ENCODE peak calls at places on chromosome 11, in eight cellular contexts. O is fibroblast of lung, Z is mammary epithelial cell, E is psoas muscle, H is stomach, K is lower lobe of right lung, C is brain microvascular endothelial cell, P is cardiac fibroblast. A is an unnamed sample.

GRCh38 chr11:75667268-75667830 is 1.5 kb downstream of the MAP6 start:
- DNase-seq in K (peak), H (peak), C (no peak), O (peak), Z (no peak), E (no peak), P (no peak), A (no peak)

GRCh38 chr11:35281169-35281591 is 138.2 kb downstream of the SLC1A2 start:
- DNase-seq in E (no peak), Z (no peak), P (peak), C (no peak), H (no peak), O (no peak), K (no peak), A (peak)

GRCh38 chr11:20355221-20356219 is 8.0 kb upstream of the HTATIP2 start:
- DNase-seq in K (no peak), E (no peak), H (peak), P (peak), C (peak), O (peak), Z (peak), A (no peak)

GRCh38 chr11:127376316-127376715 is 375.7 kb upstream of the KIRREL3 start:
- DNase-seq in H (no peak), K (no peak), E (no peak), O (no peak), C (no peak), P (no peak), Z (no peak), A (no peak)

GRCh38 chr11:75583710-75584658 is 21.9 kb downstream of the SERPINH1 start:
- DNase-seq in Z (no peak), P (peak), O (peak), H (peak), C (no peak), K (peak), E (peak), A (no peak)

GRCh38 chr11:91394073-91394717 is 830.4 kb upstream of the FAT3 start:
- DNase-seq in K (no peak), E (no peak), C (no peak), H (no peak), O (no peak), Z (no peak), P (no peak), A (no peak)

GRCh38 chr11:108063410-108063809 is 54.7 kb downstream of the CUL5 start:
- DNase-seq in Z (no peak), C (no peak), K (no peak), E (no peak), O (no peak), P (no peak), H (no peak), A (no peak)

GRCh38 chr11:44519989-44520737 is 45.3 kb upstream of the CD82 start:
- DNase-seq in Z (no peak), P (no peak), E (no peak), K (no peak), O (no peak), H (no peak), C (no peak), A (no peak)

GRCh38 chr11:94694309-94695060 is 73.7 kb upstream of the AMOTL1 start:
- DNase-seq in O (no peak), C (no peak), H (no peak), E (peak), Z (peak), K (no peak), P (no peak), A (no peak)

GRCh38 chr11:8826145-8826786 is 84.7 kb upstream of the AKIP1 start:
- DNase-seq in P (peak), H (no peak), O (peak), K (no peak), C (peak), Z (no peak), E (no peak), A (no peak)

GRCh38 chr11:76292583-76293188 is 86.4 kb upstream of the WNT11 start:
- DNase-seq in P (no peak), Z (no peak), K (no peak), C (no peak), O (no peak), H (no peak), E (no peak), A (no peak)

GRCh38 chr11:14336507-14337503 is 22.2 kb downstream of the RRAS2 start:
- DNase-seq in Z (peak), E (no peak), C (peak), H (no peak), O (peak), P (peak), K (no peak), A (no peak)

GRCh38 chr11:44886765-44887164 is 63.9 kb downstream of the TP53I11 start:
- DNase-seq in P (peak), K (no peak), E (no peak), C (peak), H (no peak), O (peak), Z (no peak), A (no peak)

GRCh38 chr11:19087658-19088057 is 27.1 kb upstream of the MRGPRX2 start:
- DNase-seq in O (peak), H (no peak), P (peak), K (no peak), C (peak), Z (peak), E (no peak), A (no peak)

GRCh38 chr11:65293909-65294381 is 20.7 kb upstream of the CDC42EP2 start:
- DNase-seq in H (no peak), C (no peak), Z (no peak), O (no peak), E (peak), P (no peak), K (no peak), A (no peak)

GRCh38 chr11:79087238-79087956 is 353.4 kb downstream of the TENM4 start:
- DNase-seq in H (no peak), Z (no peak), C (peak), O (peak), K (no peak), E (no peak), P (peak), A (peak)

GRCh38 chr11:10625281-10625981 is 57.0 kb upstream of the LYVE1 start:
- DNase-seq in C (no peak), K (no peak), P (no peak), H (no peak), Z (no peak), O (no peak), E (no peak), A (no peak)

GRCh38 chr11:11446967-11447366 is 93.9 kb upstream of the CSNK2A3 start:
- DNase-seq in Z (no peak), P (no peak), C (no peak), O (no peak), H (no peak), E (no peak), K (no peak), A (no peak)

GRCh38 chr11:25057861-25058260 is 561.0 kb downstream of the LUZP2 start:
- DNase-seq in H (no peak), P (no peak), O (no peak), Z (no peak), E (no peak), K (no peak), C (no peak), A (no peak)

GRCh38 chr11:272195-272930 is 5.8 kb upstream of the NLRP6 start:
- DNase-seq in O (no peak), E (no peak), P (no peak), Z (no peak), H (no peak), K (no peak), C (no peak), A (no peak)

GRCh38 chr11:66854729-66855211 is 2.1 kb upstream of the LRFN4 start:
- DNase-seq in H (no peak), C (no peak), P (no peak), K (peak), E (peak), Z (no peak), O (no peak), A (no peak)

GRCh38 chr11:8870461-8871282 is 40.3 kb upstream of the AKIP1 start:
- DNase-seq in H (peak), C (peak), O (peak), K (peak), E (peak), P (peak), Z (peak), A (no peak)

GRCh38 chr11:114121138-114121537 is 61.6 kb downstream of the ZBTB16 start:
- DNase-seq in O (no peak), H (no peak), K (no peak), E (no peak), C (no peak), Z (no peak), P (no peak), A (no peak)

GRCh38 chr11:77213589-77214428 is 85.8 kb downstream of the MYO7A start:
- DNase-seq in H (no peak), P (no peak), Z (no peak), K (no peak), O (no peak), C (no peak), E (no peak), A (no peak)

GRCh38 chr11:2791139-2791520 is 91.3 kb upstream of the KCNQ1OT1 start:
- DNase-seq in P (no peak), E (peak), Z (no peak), C (no peak), K (peak), H (peak), O (no peak), A (no peak)

GRCh38 chr11:10926801-10927200 is 68.9 kb upstream of the ZBED5 start:
- DNase-seq in K (no peak), Z (peak), O (no peak), P (peak), E (no peak), H (no peak), C (peak), A (no peak)

GRCh38 chr11:123083623-123084029 is 21.7 kb upstream of the HSPA8 start:
- DNase-seq in O (peak), P (peak), C (peak), Z (peak), K (no peak), H (peak), E (peak), A (peak)

GRCh38 chr11:15603208-15603607 is 488.5 kb downstream of the INSC start:
- DNase-seq in P (no peak), O (no peak), E (peak), Z (no peak), C (no peak), K (no peak), H (no peak), A (no peak)

GRCh38 chr11:1113405-1114201 is 38.9 kb downstream of the MUC2 start:
- DNase-seq in C (no peak), K (no peak), H (no peak), E (peak), Z (no peak), O (no peak), P (no peak), A (no peak)

GRCh38 chr11:8839957-8840945 is 70.7 kb upstream of the AKIP1 start:
- DNase-seq in P (peak), H (peak), C (no peak), E (no peak), K (no peak), O (peak), Z (peak), A (no peak)

GRCh38 chr11:102279641-102280170 is 37.6 kb upstream of the BIRC3 start:
- DNase-seq in P (peak), C (peak), Z (peak), K (no peak), E (no peak), H (no peak), O (peak), A (no peak)

GRCh38 chr11:126284829-126285228 is 1.9 kb downstream of the TIRAP start:
- DNase-seq in C (peak), P (peak), E (no peak), Z (peak), H (peak), O (peak), K (no peak), A (peak)

GRCh38 chr11:86746509-86746908 is 53.8 kb upstream of the PRSS23 start:
- DNase-seq in E (no peak), O (no peak), K (no peak), H (no peak), Z (no peak), P (no peak), C (no peak), A (no peak)

DNA sequence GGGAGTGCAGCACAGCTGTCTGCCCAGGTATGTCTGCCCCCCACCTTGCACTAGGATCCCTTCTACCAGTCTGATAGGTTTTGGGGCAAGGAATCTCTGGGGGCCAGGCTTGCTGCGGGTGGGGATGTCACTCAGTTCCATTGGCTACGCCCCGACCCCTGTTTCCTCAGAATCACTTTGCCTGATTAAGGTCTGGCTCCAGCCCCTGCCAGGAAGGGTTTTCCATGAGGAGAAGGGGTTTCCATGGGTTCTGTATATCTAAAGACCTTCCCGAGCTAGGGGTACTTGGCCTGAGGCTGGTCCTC is 14.0 kb downstream of the OTOG start:
- DNase-seq in C (no peak), E (no peak), O (no peak), K (no peak), P (no peak), H (no peak), Z (no peak), A (no peak)
- TF ChIP-seq CTCF in C (no peak), E (no peak), O (no peak), K (no peak), P (no peak), H (no peak), Z (no peak), A (no peak)

GRCh38 chr11:119019996-119020395 is 1.4 kb downstream of the TRAPPC4 start:
- DNase-seq in Z (no peak), O (no peak), H (no peak), K (no peak), E (no peak), P (no peak), C (no peak), A (no peak)
- H3K4me3 ChIP-seq in Z (peak), O (peak), H (peak), K (peak), E (peak), P (peak), C (peak), A (peak)

GRCh38 chr11:73762732-73763131 is 1.9 kb upstream of the RAB6A start:
- DNase-seq in E (no peak), H (no peak), P (no peak), C (no peak), Z (no peak), K (no peak), O (no peak), A (no peak)

GRCh38 chr11:73761403-73761945 is 600 bp upstream of the RAB6A start:
- DNase-seq in Z (peak), C (no peak), O (no peak), E (no peak), P (no peak), H (no peak), K (peak), A (no peak)

GRCh38 chr11:73760066-73760679 is 701 bp downstream of the RAB6A start:
- DNase-seq in C (no peak), O (peak), E (peak), K (peak), P (peak), Z (peak), H (peak), A (no peak)

GRCh38 chr11:73759520-73760065 is 1.3 kb downstream of the RAB6A start:
- DNase-seq in Z (no peak), P (peak), K (no peak), C (no peak), O (peak), E (no peak), H (no peak), A (no peak)

GRCh38 chr11:73760680-73761402 is at the start of gene RAB6A:
- DNase-seq in K (peak), P (peak), H (peak), E (peak), O (peak), C (peak), Z (peak), A (peak)
- TF ChIP-seq CTCF in K (peak), P (peak), H (peak), E (peak), O (peak), C (peak), Z (peak), A (peak)

GRCh38 chr11:124644426-124645280 is 22.0 kb downstream of the TBRG1 start:
- DNase-seq in H (peak), K (peak), O (peak), C (peak), P (peak), Z (peak), E (peak), A (peak)
- H3K4me3 ChIP-seq in H (peak), K (no peak), O (peak), C (peak), P (peak), Z (no peak), E (no peak), A (no peak)

GRCh38 chr11:70535191-70535971 is 137.1 kb downstream of the CTTN start:
- DNase-seq in E (peak), P (no peak), H (no peak), Z (no peak), C (no peak), K (no peak), O (no peak), A (no peak)
- TF ChIP-seq CTCF in E (no peak), P (no peak), H (no peak), Z (no peak), C (no peak), K (no peak), O (no peak), A (no peak)

A was measured in retinal pigment epithelial cell.